ENCODE peak calls at places on chromosomes 11 and 22, in eight cellular contexts. K is iPS DF 6.9; J is left ventricle myocardium inferior; O is ascending aorta; S is PC-9; Z is Peyer's patch; I is CD4-positive, alpha-beta memory T cell; U is left lung. D is an unnamed sample.

GRCh38 chr22:40302149-40302548 is 44.2 kb upstream of the ADSL start:
- DNase-seq in K (no peak), J (no peak), O (no peak), S (no peak), Z (no peak), I (no peak), U (no peak), D (no peak)

GRCh38 chr22:46612904-46613605 is 7.1 kb upstream of the GRAMD4 start:
- DNase-seq in K (no peak), J (peak; percentile 42), O (no peak), S (no peak), Z (peak; percentile 43), I (no peak), U (no peak), D (peak; percentile 84)

GRCh38 chr11:12089041-12089440 is 21.3 kb upstream of the MICAL2 start:
- DNase-seq in K (no peak), J (no peak), O (no peak), S (no peak), Z (no peak), I (no peak), U (no peak), D (no peak)

GRCh38 chr11:67160045-67160444 is 41.0 kb downstream of the KDM2A start:
- DNase-seq in K (no peak), J (no peak), O (no peak), S (no peak), Z (no peak), I (no peak), U (no peak), D (no peak)

GRCh38 chr11:130042093-130042591 is 27.6 kb upstream of the APLP2 start:
- DNase-seq in K (no peak), J (no peak), O (no peak), S (no peak), Z (no peak), I (no peak), U (no peak), D (no peak)

GRCh38 chr22:36383110-36383581 is 4.6 kb downstream of the MYH9 start:
- DNase-seq in K (no peak), J (no peak), O (no peak), S (peak; percentile 71), Z (peak; percentile 94), I (peak; percentile 58), U (no peak), D (peak; percentile 29)

GRCh38 chr11:130465259-130465658 is 16.8 kb downstream of the ADAMTS15 start:
- DNase-seq in K (no peak), J (no peak), O (no peak), S (no peak), Z (no peak), I (no peak), U (no peak), D (no peak)

GRCh38 chr11:44290206-44290605 is 19.7 kb downstream of the ALX4 start:
- DNase-seq in K (no peak), J (no peak), O (no peak), S (no peak), Z (no peak), I (no peak), U (no peak), D (no peak)

GRCh38 chr11:12546122-12546521 is 128.1 kb upstream of the TEAD1 start:
- DNase-seq in K (no peak), J (no peak), O (no peak), S (no peak), Z (no peak), I (no peak), U (no peak), D (no peak)

GRCh38 chr11:134385774-134386565 is 26.1 kb downstream of the B3GAT1 start:
- DNase-seq in K (no peak), J (no peak), O (no peak), S (no peak), Z (no peak), I (no peak), U (no peak), D (peak; percentile 64)

GRCh38 chr22:50184541-50185383 is 951 bp upstream of the TRABD start:
- DNase-seq in K (no peak), J (no peak), O (no peak), S (no peak), Z (no peak), I (no peak), U (no peak), D (no peak)

GRCh38 chr11:35059040-35059439 is 79.9 kb upstream of the CD44 start:
- DNase-seq in K (no peak), J (no peak), O (no peak), S (no peak), Z (no peak), I (no peak), U (no peak), D (no peak)

GRCh38 chr11:35058318-35058717 is 80.7 kb upstream of the CD44 start:
- DNase-seq in K (no peak), J (no peak), O (no peak), S (no peak), Z (no peak), I (no peak), U (no peak), D (no peak)

GRCh38 chr11:35050596-35050995 is 88.4 kb upstream of the CD44 start:
- DNase-seq in K (no peak), J (no peak), O (no peak), S (no peak), Z (no peak), I (no peak), U (no peak), D (no peak)

GRCh38 chr11:35061516-35062440 is 77.2 kb upstream of the CD44 start:
- DNase-seq in K (no peak), J (no peak), O (no peak), S (no peak), Z (no peak), I (no peak), U (no peak), D (no peak)

DNA sequence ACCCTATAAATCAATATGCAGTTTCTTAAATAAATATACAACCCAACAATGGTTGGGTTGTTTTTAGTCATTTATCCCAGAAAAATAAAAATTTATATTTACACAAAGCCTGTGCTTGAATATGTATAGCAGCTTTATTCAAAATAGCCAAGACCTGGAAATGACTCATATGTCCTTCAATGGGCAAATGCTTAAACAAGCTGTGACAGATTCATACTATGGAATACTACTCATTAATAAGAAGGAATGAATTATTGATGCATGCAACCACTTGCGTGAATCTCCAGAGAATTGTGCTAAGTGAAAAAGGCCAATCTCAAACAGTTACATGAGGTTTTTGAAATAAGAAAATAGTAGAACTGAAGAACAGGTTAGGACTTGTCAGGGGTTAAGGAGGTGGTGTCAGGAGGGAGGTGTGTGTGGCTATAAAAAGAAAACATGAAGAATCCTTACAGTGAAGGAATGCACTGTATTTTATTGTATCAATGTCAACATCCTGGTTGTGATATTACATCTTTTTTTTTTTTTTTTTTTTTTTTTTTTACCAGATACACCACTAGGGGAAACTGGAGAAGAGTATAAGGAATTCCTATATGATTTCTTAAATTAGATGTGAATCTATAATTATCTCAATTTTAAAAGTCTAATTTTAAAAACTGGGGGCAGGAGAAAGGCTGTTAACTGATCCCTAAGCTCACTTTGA is 82.4 kb upstream of the CD44 start:
- DNase-seq in K (no peak), J (no peak), O (no peak), S (no peak), Z (no peak), I (no peak), U (no peak), D (no peak)
- H3K36me3 ChIP-seq in K (no peaks in the 10 kb centered on the region), J (no peaks in the 10 kb centered on the region), O (no peaks in the 10 kb centered on the region), S (no peaks in the 10 kb centered on the region), Z (no peaks in the 10 kb centered on the region), I (no peaks in the 10 kb centered on the region), U (no peaks in the 10 kb centered on the region), D (no peaks in the 10 kb centered on the region)

GRCh38 chr11:78188809-78189724 is at the start of gene USP35:
- DNase-seq in K (no peak), J (no peak), O (no peak), S (no peak), Z (no peak), I (no peak), U (no peak), D (peak; percentile 21)
- H3K9me3 ChIP-seq in K (no peaks in the 10 kb centered on the region), J (no peaks in the 10 kb centered on the region), O (no peaks in the 10 kb centered on the region), S (no peaks in the 10 kb centered on the region), Z (no peaks in the 10 kb centered on the region), I (no peaks in the 10 kb centered on the region), U (no peaks in the 10 kb centered on the region), D (no peaks in the 10 kb centered on the region)

GRCh38 chr22:45544588-45545170 is 42.0 kb downstream of the FBLN1 start:
- DNase-seq in K (no peak), J (peak; percentile 46), O (no peak), S (peak; percentile 71), Z (no peak), I (no peak), U (no peak), D (no peak)

GRCh38 chr22:45540122-45540521 is 37.4 kb downstream of the FBLN1 start:
- DNase-seq in K (no peak), J (no peak), O (no peak), S (no peak), Z (no peak), I (no peak), U (no peak), D (no peak)

GRCh38 chr22:45542001-45542520 is 39.4 kb downstream of the FBLN1 start:
- DNase-seq in K (no peak), J (no peak), O (no peak), S (no peak), Z (no peak), I (no peak), U (no peak), D (no peak)

GRCh38 chr22:45541580-45541979 is 38.9 kb downstream of the FBLN1 start:
- DNase-seq in K (no peak), J (no peak), O (no peak), S (no peak), Z (no peak), I (no peak), U (no peak), D (no peak)

GRCh38 chr22:45543243-45543642 is 40.6 kb downstream of the FBLN1 start:
- DNase-seq in K (no peak), J (no peak), O (no peak), S (no peak), Z (no peak), I (no peak), U (no peak), D (no peak)
- H3K36me3 ChIP-seq in K (peaks cover 46% of the 10 kb centered on the region), J (peaks cover 16% of the 10 kb centered on the region), O (peaks cover 16% of the 10 kb centered on the region), S (peaks cover 27% of the 10 kb centered on the region), Z (no peaks in the 10 kb centered on the region), I (no peaks in the 10 kb centered on the region), U (no peaks in the 10 kb centered on the region), D (no peaks in the 10 kb centered on the region)

GRCh38 chr22:17247832-17248231 is 28.6 kb upstream of the ADA2 start:
- DNase-seq in K (no peak), J (no peak), O (no peak), S (no peak), Z (no peak), I (no peak), U (no peak), D (no peak)

DNA sequence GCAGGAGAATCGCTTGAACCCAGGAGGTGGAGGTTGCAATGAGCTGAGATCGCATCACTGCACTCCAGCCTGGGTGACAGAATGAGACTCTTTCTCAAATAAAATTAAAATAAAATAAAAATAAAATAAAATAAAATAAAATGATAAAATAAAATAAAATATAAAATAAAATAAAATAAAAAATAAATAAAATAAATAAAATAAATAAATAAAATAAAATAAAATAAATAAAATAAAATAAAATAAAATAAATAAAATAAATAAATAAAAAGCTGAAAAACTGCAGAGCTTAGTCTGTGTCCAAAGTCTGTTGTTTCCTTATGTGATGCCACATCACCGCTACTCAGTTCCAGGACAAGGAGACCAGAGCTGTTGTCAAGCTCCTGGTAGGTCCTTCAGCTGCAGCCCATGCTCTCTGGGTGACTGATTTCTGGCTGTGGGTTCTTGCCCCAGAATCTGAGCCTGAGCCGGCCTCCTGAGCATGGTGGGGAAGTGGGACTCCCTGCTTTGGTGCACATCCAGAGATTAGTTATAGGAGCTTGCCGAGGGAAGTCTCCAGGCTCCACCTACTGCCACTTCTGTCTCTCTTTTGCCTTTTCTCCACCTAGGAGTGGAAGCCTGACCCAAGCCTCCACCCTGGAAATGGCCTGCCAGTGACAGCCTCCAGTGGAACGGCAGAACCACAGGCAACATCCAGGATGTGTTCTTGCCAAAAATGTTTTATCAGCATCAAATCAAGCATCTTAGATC is 31.3 kb upstream of the ADA2 start:
- DNase-seq in K (no peak), J (no peak), O (no peak), S (no peak), Z (no peak), I (no peak), U (no peak), D (no peak)
- H3K9me3 ChIP-seq in K (no peaks in the 10 kb centered on the region), J (no peaks in the 10 kb centered on the region), O (no peaks in the 10 kb centered on the region), S (no peaks in the 10 kb centered on the region), Z (no peaks in the 10 kb centered on the region), I (no peaks in the 10 kb centered on the region), U (no peaks in the 10 kb centered on the region), D (no peaks in the 10 kb centered on the region)